ENCODE peak calls at places on chromosomes 2 and 18, in six cellular contexts. One of them, this sample, is unnamed. For H4K20me1, the result is how much of the 10 kb centered on the place peaks cover.

GRCh38 chr18:35511428-35511827 is 13.7 kb upstream of the INO80C start:
- DNase-seq in IMR-90: no peak
- DNase-seq in fibroblast of lung: no peak
- DNase-seq in GM23248: no peak
- DNase-seq in endothelial cell of umbilical vein: no peak
- DNase-seq in GM12878: peak
- DNase-seq in this sample: no peak

GRCh38 chr2:191066281-191067233 is 52.6 kb upstream of the STAT1 start:
- DNase-seq in IMR-90: no peak
- DNase-seq in GM12878: no peak
- DNase-seq in GM23248: no peak
- DNase-seq in fibroblast of lung: no peak
- DNase-seq in endothelial cell of umbilical vein: no peak
- DNase-seq in this sample: peak

GRCh38 chr18:49177812-49178211 is 227.0 kb upstream of the SMAD7 start:
- DNase-seq in endothelial cell of umbilical vein: no peak
- DNase-seq in GM12878: no peak
- DNase-seq in IMR-90: peak
- DNase-seq in fibroblast of lung: peak
- DNase-seq in GM23248: peak
- DNase-seq in this sample: no peak

GRCh38 chr2:231357048-231357447 is 38.5 kb upstream of the B3GNT7 start:
- DNase-seq in IMR-90: no peak
- DNase-seq in GM12878: no peak
- DNase-seq in GM23248: no peak
- DNase-seq in fibroblast of lung: no peak
- DNase-seq in endothelial cell of umbilical vein: no peak
- DNase-seq in this sample: no peak

GRCh38 chr2:129490666-129491065 is 488.8 kb upstream of the RAB6C start:
- DNase-seq in GM12878: no peak
- DNase-seq in GM23248: no peak
- DNase-seq in fibroblast of lung: no peak
- DNase-seq in endothelial cell of umbilical vein: no peak
- DNase-seq in IMR-90: no peak
- DNase-seq in this sample: no peak

GRCh38 chr2:157075924-157076323 is 181.6 kb upstream of the GALNT5 start:
- DNase-seq in fibroblast of lung: no peak
- DNase-seq in GM23248: no peak
- DNase-seq in GM12878: no peak
- DNase-seq in IMR-90: no peak
- DNase-seq in endothelial cell of umbilical vein: no peak
- DNase-seq in this sample: no peak

GRCh38 chr2:201781583-201782051 is 884 bp upstream of the ALS2 start:
- DNase-seq in IMR-90: no peak
- DNase-seq in GM12878: no peak
- DNase-seq in fibroblast of lung: no peak
- DNase-seq in endothelial cell of umbilical vein: no peak
- DNase-seq in GM23248: peak
- DNase-seq in this sample: no peak

GRCh38 chr2:109305494-109306187 is 176.6 kb downstream of the SH3RF3 start:
- DNase-seq in fibroblast of lung: no peak
- DNase-seq in IMR-90: no peak
- DNase-seq in endothelial cell of umbilical vein: peak
- DNase-seq in GM12878: no peak
- DNase-seq in GM23248: no peak
- DNase-seq in this sample: no peak

GRCh38 chr18:60053747-60054304 is 154.0 kb downstream of the PMAIP1 start:
- DNase-seq in GM12878: peak
- DNase-seq in endothelial cell of umbilical vein: peak
- DNase-seq in IMR-90: peak
- DNase-seq in fibroblast of lung: peak
- DNase-seq in GM23248: peak
- DNase-seq in this sample: no peak

GRCh38 chr2:64349143-64349530 is 104.8 kb upstream of the LGALSL start:
- DNase-seq in GM12878: no peak
- DNase-seq in GM23248: no peak
- DNase-seq in endothelial cell of umbilical vein: no peak
- DNase-seq in fibroblast of lung: no peak
- DNase-seq in IMR-90: no peak
- DNase-seq in this sample: no peak

GRCh38 chr2:120826716-120827410 is 91.2 kb downstream of the GLI2 start:
- DNase-seq in GM12878: no peak
- DNase-seq in IMR-90: no peak
- DNase-seq in GM23248: no peak
- DNase-seq in fibroblast of lung: peak
- DNase-seq in endothelial cell of umbilical vein: no peak
- DNase-seq in this sample: no peak

GRCh38 chr2:203730076-203730729 is 23.8 kb downstream of the CD28 start:
- DNase-seq in endothelial cell of umbilical vein: no peak
- DNase-seq in fibroblast of lung: peak
- DNase-seq in GM23248: peak
- DNase-seq in GM12878: no peak
- DNase-seq in IMR-90: peak
- DNase-seq in this sample: no peak

GRCh38 chr18:24837065-24837464 is 376.6 kb downstream of the HRH4 start:
- DNase-seq in IMR-90: peak
- DNase-seq in fibroblast of lung: peak
- DNase-seq in endothelial cell of umbilical vein: no peak
- DNase-seq in GM12878: no peak
- DNase-seq in GM23248: peak
- DNase-seq in this sample: no peak

GRCh38 chr18:59621027-59621426 is 76.2 kb downstream of the CCBE1 start:
- DNase-seq in endothelial cell of umbilical vein: no peak
- DNase-seq in GM23248: peak
- DNase-seq in IMR-90: peak
- DNase-seq in fibroblast of lung: no peak
- DNase-seq in GM12878: no peak
- DNase-seq in this sample: peak

GRCh38 chr2:167135691-167136090 is 247.4 kb downstream of the XIRP2 start:
- DNase-seq in GM23248: no peak
- DNase-seq in endothelial cell of umbilical vein: peak
- DNase-seq in IMR-90: peak
- DNase-seq in GM12878: no peak
- DNase-seq in fibroblast of lung: peak
- DNase-seq in this sample: peak

GRCh38 chr2:73937899-73938298 is 11.2 kb downstream of the DGUOK start:
- DNase-seq in GM23248: peak
- DNase-seq in endothelial cell of umbilical vein: no peak
- DNase-seq in GM12878: no peak
- DNase-seq in fibroblast of lung: no peak
- DNase-seq in IMR-90: no peak
- DNase-seq in this sample: no peak

GRCh38 chr2:144606756-144607498 is 87.0 kb upstream of the ZEB2 start:
- DNase-seq in GM12878: no peak
- DNase-seq in GM23248: no peak
- DNase-seq in IMR-90: no peak
- DNase-seq in fibroblast of lung: no peak
- DNase-seq in endothelial cell of umbilical vein: no peak
- DNase-seq in this sample: no peak

GRCh38 chr18:74289137-74289536 is 2.6 kb downstream of the CYB5A start:
- DNase-seq in endothelial cell of umbilical vein: no peak
- DNase-seq in IMR-90: peak
- DNase-seq in GM12878: no peak
- DNase-seq in fibroblast of lung: peak
- DNase-seq in GM23248: peak
- DNase-seq in this sample: no peak

GRCh38 chr18:74288730-74289129 is 3.0 kb downstream of the CYB5A start:
- DNase-seq in IMR-90: no peak
- DNase-seq in fibroblast of lung: no peak
- DNase-seq in GM23248: peak
- DNase-seq in GM12878: no peak
- DNase-seq in endothelial cell of umbilical vein: no peak
- DNase-seq in this sample: no peak

GRCh38 chr18:74290831-74291770 is 662 bp downstream of the CYB5A start:
- DNase-seq in endothelial cell of umbilical vein: no peak
- DNase-seq in GM23248: no peak
- DNase-seq in IMR-90: no peak
- DNase-seq in GM12878: no peak
- DNase-seq in fibroblast of lung: no peak
- DNase-seq in this sample: no peak

GRCh38 chr18:74291771-74292540 is at the start of gene CYB5A:
- DNase-seq in GM12878: peak
- DNase-seq in fibroblast of lung: peak
- DNase-seq in endothelial cell of umbilical vein: peak
- DNase-seq in IMR-90: peak
- DNase-seq in GM23248: peak
- DNase-seq in this sample: peak

DNA sequence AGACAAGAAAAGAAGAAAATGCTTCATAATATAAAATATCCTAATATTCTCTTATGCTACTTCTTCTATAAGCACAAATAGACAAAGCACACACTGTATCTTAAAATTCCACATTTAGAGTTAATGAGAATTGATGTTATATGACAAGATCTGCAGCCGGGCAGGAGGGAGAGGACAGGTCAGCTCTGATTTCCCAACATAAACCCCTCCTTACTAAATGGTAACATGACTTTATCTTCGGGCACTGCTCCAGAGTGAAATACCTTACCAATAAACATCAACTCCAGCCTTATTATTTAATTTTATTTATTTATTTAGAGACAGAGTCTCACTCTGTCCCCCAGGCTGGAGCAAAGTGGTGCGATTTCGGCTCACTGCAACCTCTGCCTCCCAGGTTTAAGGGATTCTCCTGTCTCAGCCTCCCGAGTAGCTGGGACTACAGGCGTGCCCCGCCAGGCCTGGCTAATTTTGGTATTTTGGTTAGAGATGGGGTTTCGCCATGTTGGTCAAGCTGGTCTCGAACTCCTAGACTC is 1.8 kb downstream of the CYB5A start:
- DNase-seq in IMR-90: no peak
- DNase-seq in GM23248: no peak
- DNase-seq in GM12878: no peak
- DNase-seq in endothelial cell of umbilical vein: no peak
- DNase-seq in fibroblast of lung: no peak
- DNase-seq in this sample: no peak
- H3K4me3 ChIP-seq in IMR-90: no peak
- H3K4me3 ChIP-seq in GM23248: no peak
- H3K4me3 ChIP-seq in GM12878: no peak
- H3K4me3 ChIP-seq in endothelial cell of umbilical vein: no peak
- H3K4me3 ChIP-seq in fibroblast of lung: no peak
- H3K4me3 ChIP-seq in this sample: no peak

DNA sequence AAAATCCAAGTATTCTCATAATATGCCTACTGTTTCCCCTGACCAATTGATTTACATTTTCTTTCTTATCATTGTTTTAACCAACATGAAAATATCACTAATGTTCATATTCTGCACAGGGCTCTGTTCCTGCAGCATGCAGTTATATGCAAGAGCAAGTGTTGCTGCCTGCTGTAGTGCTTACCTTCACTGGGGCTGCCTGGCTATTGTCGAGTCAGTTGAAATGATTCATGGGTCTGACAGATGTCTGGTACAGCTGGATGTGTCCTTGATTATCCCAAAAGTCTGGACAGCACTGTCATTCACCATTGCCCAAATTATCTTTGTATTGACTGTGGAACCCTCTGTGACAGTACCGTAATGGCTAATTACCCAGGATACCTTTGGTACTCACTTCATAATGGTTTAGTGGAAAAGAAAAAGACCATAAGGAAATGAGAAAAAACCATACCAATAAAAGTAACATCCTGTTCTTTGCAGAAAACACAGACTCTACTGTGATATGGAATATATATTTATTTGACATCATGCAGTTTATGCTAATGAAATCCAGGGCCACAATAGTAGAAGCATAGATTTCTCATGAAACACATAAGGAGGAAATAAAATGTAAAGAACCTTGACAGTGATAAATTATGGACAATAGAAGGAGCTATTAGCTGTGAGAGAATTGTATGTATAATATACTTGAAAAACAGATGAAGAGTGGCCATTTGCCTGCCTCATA is 249.7 kb upstream of the ATP5MC3 start:
- DNase-seq in IMR-90: no peak
- DNase-seq in GM12878: no peak
- DNase-seq in GM23248: no peak
- DNase-seq in endothelial cell of umbilical vein: no peak
- DNase-seq in fibroblast of lung: no peak
- DNase-seq in this sample: no peak
- H3K9ac ChIP-seq in IMR-90: no peak
- H3K9ac ChIP-seq in GM12878: no peak
- H3K9ac ChIP-seq in GM23248: no peak
- H3K9ac ChIP-seq in endothelial cell of umbilical vein: no peak
- H3K9ac ChIP-seq in fibroblast of lung: no peak
- H3K9ac ChIP-seq in this sample: no peak

GRCh38 chr2:10318345-10318744 is 15.6 kb downstream of the HPCAL1 start:
- DNase-seq in GM23248: no peak
- DNase-seq in endothelial cell of umbilical vein: no peak
- DNase-seq in fibroblast of lung: no peak
- DNase-seq in GM12878: no peak
- DNase-seq in IMR-90: no peak
- DNase-seq in this sample: no peak

GRCh38 chr2:10320575-10320931 is 17.8 kb downstream of the HPCAL1 start:
- DNase-seq in GM12878: no peak
- DNase-seq in GM23248: no peak
- DNase-seq in IMR-90: no peak
- DNase-seq in fibroblast of lung: no peak
- DNase-seq in endothelial cell of umbilical vein: no peak
- DNase-seq in this sample: no peak

GRCh38 chr2:10321590-10321989 is 18.9 kb downstream of the HPCAL1 start:
- DNase-seq in fibroblast of lung: no peak
- DNase-seq in GM12878: no peak
- DNase-seq in GM23248: no peak
- DNase-seq in endothelial cell of umbilical vein: no peak
- DNase-seq in IMR-90: no peak
- DNase-seq in this sample: no peak

GRCh38 chr2:10320933-10321332 is 18.2 kb downstream of the HPCAL1 start:
- DNase-seq in IMR-90: no peak
- DNase-seq in GM23248: no peak
- DNase-seq in GM12878: no peak
- DNase-seq in fibroblast of lung: no peak
- DNase-seq in endothelial cell of umbilical vein: no peak
- DNase-seq in this sample: no peak

DNA sequence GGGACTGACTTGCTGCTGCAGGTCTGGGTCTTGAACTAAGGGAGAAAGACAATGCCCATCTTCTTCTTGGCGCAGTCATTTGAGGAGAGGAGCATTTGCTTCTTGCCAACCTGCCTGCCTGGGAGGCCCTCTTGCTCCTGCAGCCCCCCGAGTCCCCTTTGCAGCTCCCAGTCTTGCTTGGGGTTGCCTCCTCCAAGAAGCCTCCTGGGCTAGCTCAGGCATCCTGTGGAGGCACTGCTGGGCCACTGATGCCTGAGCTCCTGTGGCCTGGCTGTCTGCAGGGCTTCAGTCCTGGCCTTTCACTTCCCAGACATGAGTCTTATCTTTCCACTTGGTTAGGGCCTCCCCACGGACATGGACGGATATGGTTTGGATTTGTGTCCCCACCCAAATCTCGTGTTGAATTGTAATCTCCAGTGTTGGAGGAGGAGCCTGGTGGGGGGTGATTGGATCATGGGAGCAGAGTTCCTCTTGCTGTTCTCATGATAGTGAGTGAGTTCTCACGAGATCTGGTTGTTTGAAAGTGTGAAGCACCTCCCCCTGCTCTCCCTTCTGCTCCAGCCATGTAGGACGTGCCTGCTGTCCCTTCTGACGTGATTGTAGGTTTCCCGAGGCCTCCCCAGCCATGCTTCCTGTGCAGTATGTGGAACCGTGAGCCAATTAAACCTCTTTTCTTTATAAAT is 17.3 kb downstream of the HPCAL1 start:
- DNase-seq in endothelial cell of umbilical vein: no peak
- DNase-seq in GM12878: no peak
- DNase-seq in fibroblast of lung: no peak
- DNase-seq in IMR-90: no peak
- DNase-seq in GM23248: no peak
- DNase-seq in this sample: no peak
- H4K20me1 ChIP-seq in endothelial cell of umbilical vein: under half
- H4K20me1 ChIP-seq in GM12878: under half
- H4K20me1 ChIP-seq in fibroblast of lung: under half
- H4K20me1 ChIP-seq in IMR-90: under half
- H4K20me1 ChIP-seq in GM23248: under half
- H4K20me1 ChIP-seq in this sample: under half

GRCh38 chr2:123015186-123015585 is 1009.9 kb upstream of the CNTNAP5 start:
- DNase-seq in endothelial cell of umbilical vein: no peak
- DNase-seq in IMR-90: no peak
- DNase-seq in GM23248: no peak
- DNase-seq in GM12878: no peak
- DNase-seq in fibroblast of lung: no peak
- DNase-seq in this sample: no peak
- H3K4me3 ChIP-seq in endothelial cell of umbilical vein: no peak
- H3K4me3 ChIP-seq in IMR-90: no peak
- H3K4me3 ChIP-seq in GM23248: no peak
- H3K4me3 ChIP-seq in GM12878: no peak
- H3K4me3 ChIP-seq in fibroblast of lung: no peak
- H3K4me3 ChIP-seq in this sample: no peak

This sample was measured in DND-41.